ENCODE peak calls at places on chromosomes 6 and 20, in four cellular contexts. B, U, S and K are unnamed samples.

GRCh38 chr20:32294071-32294470 is 16.6 kb downstream of the KIF3B start:
- DNase-seq in U (no peak), S (no peak), B (no peak), K (no peak)

GRCh38 chr6:83097204-83097603 is 29.7 kb downstream of the DOP1A start:
- DNase-seq in S (no peak), U (no peak), B (no peak), K (no peak)

GRCh38 chr6:130140084-130140483 is 82.7 kb downstream of the SAMD3 start:
- DNase-seq in B (no peak), S (no peak), U (no peak), K (no peak)

GRCh38 chr20:31968299-31969126 is 562 bp downstream of the XKR7 start:
- DNase-seq in U (peak), S (peak), B (peak), K (peak)

GRCh38 chr6:154197176-154197850 is 158.3 kb downstream of the OPRM1 start:
- DNase-seq in B (no peak), S (no peak), U (no peak), K (no peak)

GRCh38 chr20:7654231-7654630 is 286.0 kb downstream of the HAO1 start:
- DNase-seq in B (no peak), U (no peak), S (no peak), K (no peak)

GRCh38 chr20:658731-659291 is 5.8 kb upstream of the SRXN1 start:
- DNase-seq in S (no peak), B (no peak), U (no peak), K (no peak)

GRCh38 chr6:95216560-95216959 is 360.8 kb upstream of the MANEA start:
- DNase-seq in B (no peak), U (no peak), S (no peak), K (no peak)

GRCh38 chr6:14880717-14881116 is 365.2 kb upstream of the JARID2 start:
- DNase-seq in U (no peak), B (no peak), S (no peak), K (no peak)

GRCh38 chr20:31948008-31948407 is 3.8 kb downstream of the PDRG1 start:
- DNase-seq in B (no peak), U (no peak), S (no peak), K (no peak)

GRCh38 chr6:34924831-34925613 is 36.0 kb downstream of the ANKS1A start:
- DNase-seq in S (no peak), B (no peak), U (no peak), K (no peak)

GRCh38 chr6:149484733-149485700 is at the start of gene ZC3H12D:
- DNase-seq in U (peak), B (peak), S (peak), K (peak)

GRCh38 chr6:166441641-166442078 is 58.9 kb upstream of the MPC1 start:
- DNase-seq in U (no peak), S (no peak), B (no peak), K (no peak)

GRCh38 chr20:33443006-33443511 is 504 bp downstream of the SNTA1 start:
- DNase-seq in S (no peak), U (peak), B (no peak), K (peak)

GRCh38 chr6:5215181-5215580 is 45.6 kb downstream of the LYRM4 start:
- DNase-seq in B (no peak), U (no peak), S (no peak), K (no peak)

GRCh38 chr6:32700391-32701040 is 34.1 kb upstream of the HLA-DQB1 start:
- DNase-seq in S (no peak), B (peak), U (peak), K (peak)